ENCODE peak calls at places on chromosomes 2 and 18, in seven cellular contexts. P is GM19239, Y is mucosa of gallbladder, Q is iris pigment epithelial cell, I is hepatic stellate cell, F is NCI-H1048, T is NCI-H1417. Z is an unnamed sample.

GRCh38 chr2:121502781-121503180 is 27.9 kb upstream of the RNU4ATAC start:
- DNase-seq in T (no peak), P (no peak), F (no peak), I (no peak), Q (peak), Y (no peak), Z (no peak)

GRCh38 chr2:15749460-15750432 is 158.1 kb downstream of the DDX1 start:
- DNase-seq in Y (no peak), P (no peak), I (peak), T (no peak), Q (no peak), F (no peak), Z (no peak)

GRCh38 chr2:196249171-196249570 is 77.8 kb upstream of the STK17B start:
- DNase-seq in I (no peak), T (no peak), Q (no peak), Y (no peak), F (no peak), P (no peak), Z (no peak)

GRCh38 chr18:70650878-70651277 is 362.0 kb downstream of the SOCS6 start:
- DNase-seq in Y (no peak), F (no peak), I (no peak), Q (no peak), P (no peak), T (no peak), Z (no peak)

GRCh38 chr2:130762910-130763385 is 7.6 kb downstream of the AMER3 start:
- DNase-seq in I (no peak), P (no peak), F (no peak), Q (no peak), T (no peak), Y (no peak), Z (no peak)

GRCh38 chr2:152710713-152711112 is 6.5 kb downstream of the PRPF40A start:
- DNase-seq in F (no peak), P (no peak), Y (no peak), I (peak), Q (peak), T (no peak), Z (no peak)

GRCh38 chr2:19358242-19359020 is at the start of gene OSR1:
- DNase-seq in Y (peak), T (peak), Q (peak), P (no peak), F (no peak), I (peak), Z (no peak)

GRCh38 chr2:47225061-47225783 is 70.1 kb upstream of the STPG4 start:
- DNase-seq in Q (peak), T (peak), I (peak), F (no peak), Y (peak), P (no peak), Z (no peak)

GRCh38 chr2:28366496-28367282 is 26.0 kb upstream of the FOSL2 start:
- DNase-seq in I (peak), T (no peak), Y (peak), F (no peak), Q (peak), P (no peak), Z (peak)

Z was measured in CD8-positive, alpha-beta T cell.